ENCODE peak calls at places on chromosomes 16 and 17, in six cellular contexts. M is H9, U is IMR-90, J is mesenchymal stem cell, R is neuronal stem cell, W is H1. O is an unnamed sample.

GRCh38 chr17:34472363-34472762 is 107.0 kb upstream of the TMEM132E start:
- DNase-seq in M (no peak), U (no peak), J (no peak), R (no peak), W (no peak), O (no peak)

GRCh38 chr17:83121921-83122820 is 42.8 kb downstream of the METRNL start:
- DNase-seq in M (peak; percentile 20), U (no peak), J (no peak), R (no peak), W (no peak), O (no peak)

GRCh38 chr17:81271226-81271625 is 23.9 kb downstream of the SLC38A10 start:
- DNase-seq in M (no peak), U (no peak), J (no peak), R (no peak), W (no peak), O (no peak)

GRCh38 chr17:71516149-71516548 is 604.7 kb upstream of the SOX9 start:
- DNase-seq in M (no peak), U (no peak), J (no peak), R (no peak), W (no peak), O (no peak)

GRCh38 chr16:57620316-57621231 is 7.9 kb upstream of the ADGRG1 start:
- DNase-seq in M (no peak), U (no peak), J (no peak), R (no peak), W (no peak), O (peak; percentile 50)

GRCh38 chr16:57132470-57132869 is 40.1 kb downstream of the CPNE2 start:
- DNase-seq in M (no peak), U (no peak), J (no peak), R (no peak), W (no peak), O (no peak)

GRCh38 chr17:78206298-78206697 is 7.8 kb upstream of the BIRC5 start:
- DNase-seq in M (no peak), U (no peak), J (no peak), R (no peak), W (no peak), O (peak; percentile 44)

GRCh38 chr17:44829558-44830358 is at the start of gene GJC1:
- DNase-seq in M (peak; percentile 58), U (no peak), J (peak; percentile 50), R (peak; percentile 56), W (no peak), O (peak; percentile 34)

GRCh38 chr17:15247891-15248529 is 17.1 kb downstream of the PMP22 start:
- DNase-seq in M (peak; percentile 55), U (no peak), J (no peak), R (no peak), W (no peak), O (peak; percentile 53)

GRCh38 chr17:48003686-48004120 is 32.8 kb downstream of the CDK5RAP3 start:
- DNase-seq in M (no peak), U (no peak), J (no peak), R (no peak), W (no peak), O (peak; percentile 53)
- H3K4me1 ChIP-seq in M (peaks cover 20% of the 10 kb centered on the region), U (peaks cover 14% of the 10 kb centered on the region), J (peaks cover 30% of the 10 kb centered on the region), R (peaks cover 36% of the 10 kb centered on the region), W (peaks cover 41% of the 10 kb centered on the region), O (peaks cover 17% of the 10 kb centered on the region)

GRCh38 chr17:41748275-41748674 is 13.8 kb upstream of the HAP1 start:
- DNase-seq in M (no peak), U (no peak), J (no peak), R (no peak), W (no peak), O (no peak)
- H3K9ac ChIP-seq in M (no peak overlapping the region), U (no peak overlapping the region), J (no peak overlapping the region), R (no peak overlapping the region), W (no peak overlapping the region), O (no peak overlapping the region)

GRCh38 chr16:23141959-23142740 is 7.1 kb downstream of the USP31 start:
- DNase-seq in M (no peak), U (no peak), J (no peak), R (no peak), W (no peak), O (no peak)
- H2BK15ac ChIP-seq in M (no peak overlapping the region), U (no peak overlapping the region), J (no peak overlapping the region), R (no peak overlapping the region), W (no peak overlapping the region), O (no peak overlapping the region)

GRCh38 chr17:4734857-4735475 is 3.7 kb downstream of the MED11 start:
- DNase-seq in M (no peak), U (no peak), J (no peak), R (no peak), W (no peak), O (no peak)

GRCh38 chr17:4738136-4739121 is 1.2 kb upstream of the ZMYND15 start:
- DNase-seq in M (no peak), U (no peak), J (no peak), R (no peak), W (no peak), O (no peak)

GRCh38 chr17:4735825-4736651 is 3.6 kb upstream of the ZMYND15 start:
- DNase-seq in M (no peak), U (no peak), J (no peak), R (no peak), W (no peak), O (no peak)

GRCh38 chr17:4728124-4728523 is 3.1 kb upstream of the MED11 start:
- DNase-seq in M (no peak), U (no peak), J (no peak), R (no peak), W (no peak), O (no peak)

DNA sequence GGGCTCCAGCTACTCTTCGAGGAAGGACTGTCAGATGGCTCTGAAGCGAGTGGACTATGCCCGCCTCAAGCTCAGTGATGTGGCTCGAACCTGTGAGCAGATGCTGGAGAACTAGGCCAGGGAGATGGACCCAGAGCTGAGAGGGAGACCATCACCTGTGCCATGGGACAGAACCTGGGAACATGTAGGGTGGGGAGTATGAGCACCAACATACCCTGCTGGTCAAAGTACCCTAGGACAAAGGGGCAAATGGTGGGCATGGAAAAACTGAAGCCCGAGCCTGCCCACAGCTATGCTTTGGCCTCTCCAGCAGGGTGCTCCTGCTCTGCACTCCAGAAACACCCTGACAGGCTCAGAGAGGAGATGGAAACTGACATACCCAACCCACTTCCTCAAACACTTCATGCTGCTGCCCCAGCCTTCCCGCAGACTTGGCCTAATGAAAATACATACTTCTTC is 1.9 kb downstream of the MED11 start:
- DNase-seq in M (no peak), U (no peak), J (no peak), R (no peak), W (no peak), O (no peak)
- H3K4me1 ChIP-seq in M (no peaks in the 10 kb centered on the region), U (no peaks in the 10 kb centered on the region), J (peaks cover 5% of the 10 kb centered on the region), R (peaks cover 2% of the 10 kb centered on the region), W (peaks cover under 1% of the 10 kb centered on the region), O (no peaks in the 10 kb centered on the region)

DNA sequence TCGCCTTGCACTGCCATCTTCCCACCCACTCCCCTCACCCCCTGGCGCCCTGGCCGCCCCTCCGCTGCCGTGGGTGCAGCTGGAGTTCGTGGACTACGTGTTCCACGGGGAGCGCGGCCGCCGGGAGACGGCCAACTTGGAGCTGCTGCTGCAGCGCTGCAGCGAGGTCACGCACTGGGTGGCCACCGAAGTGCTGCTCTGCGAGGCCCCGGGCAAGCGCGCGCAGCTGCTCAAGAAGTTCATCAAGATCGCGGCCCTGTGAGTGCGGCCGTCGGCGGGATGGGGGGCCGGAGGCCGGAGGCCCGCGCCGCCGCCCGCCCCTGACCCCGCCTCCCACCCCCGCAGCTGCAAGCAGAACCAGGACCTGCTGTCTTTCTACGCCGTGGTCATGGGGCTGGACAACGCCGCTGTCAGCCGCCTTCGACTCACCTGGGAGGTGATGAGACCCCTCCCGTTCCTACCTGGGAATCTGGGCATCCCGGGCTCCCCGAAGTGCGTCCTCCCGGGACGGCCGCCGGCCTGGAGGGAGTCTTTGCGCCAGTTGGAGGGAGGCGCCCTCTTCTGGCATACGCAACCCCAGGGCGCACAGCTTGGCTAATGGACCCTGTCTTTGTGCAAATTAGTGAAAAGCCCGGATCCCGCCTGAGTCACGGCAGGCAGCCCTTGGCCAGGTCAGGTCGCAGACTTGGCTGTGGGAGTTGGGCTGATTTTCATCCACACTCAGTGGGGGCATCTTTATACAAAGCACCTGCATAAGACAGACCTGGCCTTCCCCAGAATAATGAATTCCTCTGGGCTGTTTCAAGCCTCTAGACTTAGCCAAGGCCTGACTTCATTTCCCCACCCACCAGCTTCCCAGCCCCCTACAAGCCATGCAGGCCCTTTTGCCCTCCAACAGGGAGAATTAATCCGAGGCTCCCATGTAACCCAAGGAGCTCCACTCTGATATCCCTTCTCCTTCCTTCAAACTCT is 14.3 kb downstream of the RAPGEFL1 start:
- DNase-seq in M (peak; percentile 93), U (peak; percentile 76), J (peak; percentile 84), R (no peak), W (peak; percentile 70), O (peak; percentile 85)
- H3K9ac ChIP-seq in M (peak overlapping the region; percentile 42), U (peak overlapping the region; percentile 61), J (peak overlapping the region; percentile 74), R (peak overlapping the region; percentile 79), W (no peak overlapping the region), O (peak overlapping the region; percentile 76)

GRCh38 chr17:66920965-66921364 is 43.5 kb upstream of the CACNG4 start:
- DNase-seq in M (no peak), U (no peak), J (no peak), R (no peak), W (no peak), O (no peak)
- H2BK15ac ChIP-seq in M (no peak overlapping the region), U (no peak overlapping the region), J (no peak overlapping the region), R (no peak overlapping the region), W (no peak overlapping the region), O (no peak overlapping the region)

GRCh38 chr16:3868556-3868955 is 12.0 kb downstream of the CREBBP start:
- DNase-seq in M (no peak), U (no peak), J (no peak), R (no peak), W (no peak), O (no peak)
- H3K4me1 ChIP-seq in M (peaks cover 2% of the 10 kb centered on the region), U (peaks cover 21% of the 10 kb centered on the region), J (peaks cover 29% of the 10 kb centered on the region), R (peaks cover 14% of the 10 kb centered on the region), W (peaks cover 8% of the 10 kb centered on the region), O (peaks cover 4% of the 10 kb centered on the region)